ENCODE peak calls at places on chromosomes 5 and 9, in four cellular contexts. J is thyroid gland, Q is ovary, G is body of pancreas. N is an unnamed sample.

GRCh38 chr5:61055434-61056006 is 106.7 kb downstream of the SMIM15 start:
- DNase-seq in J (no peak), Q (no peak), G (peak; percentile 12), N (no peak)

GRCh38 chr5:79020861-79021561 is 35.9 kb upstream of the ARSB start:
- DNase-seq in J (peak; percentile 60), Q (peak; percentile 58), G (peak; percentile 68), N (peak; percentile 60)

GRCh38 chr9:72462340-72462739 is 59.1 kb upstream of the TMC1 start:
- DNase-seq in J (no peak), Q (no peak), G (no peak), N (no peak)

GRCh38 chr5:95631991-95632675 is 12.2 kb downstream of the GPR150 start:
- DNase-seq in J (peak; percentile 3), Q (no peak), G (peak; percentile 48), N (no peak)

GRCh38 chr9:90344013-90344412 is 298.6 kb downstream of the DIRAS2 start:
- DNase-seq in J (no peak), Q (no peak), G (no peak), N (no peak)

GRCh38 chr5:54325610-54326311 is 15.4 kb upstream of the ARL15 start:
- DNase-seq in J (no peak), Q (no peak), G (no peak), N (no peak)

GRCh38 chr5:1594336-1595106 is 70.8 kb upstream of the LPCAT1 start:
- DNase-seq in J (peak; percentile 88), Q (peak; percentile 78), G (peak; percentile 82), N (peak; percentile 78)

GRCh38 chr5:109318455-109319108 is 91.2 kb downstream of the PJA2 start:
- DNase-seq in J (no peak), Q (no peak), G (no peak), N (no peak)

GRCh38 chr5:25119654-25120053 is 474.9 kb upstream of the CDH10 start:
- DNase-seq in J (no peak), Q (no peak), G (no peak), N (no peak)

GRCh38 chr9:92962846-92963245 is 15.5 kb downstream of the FGD3 start:
- DNase-seq in J (no peak), Q (no peak), G (no peak), N (no peak)

GRCh38 chr9:81190659-81191058 is 498.7 kb downstream of the TLE1 start:
- DNase-seq in J (no peak), Q (no peak), G (no peak), N (no peak)

GRCh38 chr9:134558124-134558805 is 83.3 kb upstream of the COL5A1 start:
- DNase-seq in J (no peak), Q (peak; percentile 4), G (no peak), N (no peak)

GRCh38 chr5:59038169-59039002 is 455.5 kb downstream of the RAB3C start:
- DNase-seq in J (peak; percentile 25), Q (no peak), G (no peak), N (no peak)

GRCh38 chr9:116075191-116075590 is 78.4 kb upstream of the PAPPA start:
- DNase-seq in J (no peak), Q (no peak), G (no peak), N (no peak)

GRCh38 chr5:149749481-149750365 is 19.6 kb downstream of the PPARGC1B start:
- DNase-seq in J (no peak), Q (no peak), G (no peak), N (no peak)

GRCh38 chr9:14661421-14662059 is 31.7 kb downstream of the ZDHHC21 start:
- DNase-seq in J (no peak), Q (no peak), G (no peak), N (no peak)

GRCh38 chr9:90460220-90460619 is 182.4 kb downstream of the DIRAS2 start:
- DNase-seq in J (no peak), Q (no peak), G (no peak), N (no peak)

GRCh38 chr5:39195198-39195826 is 24.1 kb downstream of the FYB1 start:
- DNase-seq in J (no peak), Q (no peak), G (no peak), N (no peak)

GRCh38 chr5:76402880-76403712 is at the start of gene IQGAP2:
- DNase-seq in J (peak; percentile 79), Q (peak; percentile 82), G (peak; percentile 83), N (peak; percentile 83)

GRCh38 chr5:100901851-100902341 is 1.2 kb downstream of the ST8SIA4 start:
- DNase-seq in J (peak; percentile 14), Q (no peak), G (peak; percentile 63), N (peak; percentile 32)

GRCh38 chr9:88889386-88889785 is 101.9 kb upstream of the S1PR3 start:
- DNase-seq in J (no peak), Q (no peak), G (no peak), N (no peak)

GRCh38 chr9:81116340-81117207 is 572.8 kb downstream of the TLE1 start:
- DNase-seq in J (no peak), Q (no peak), G (no peak), N (no peak)

GRCh38 chr9:117300686-117301085 is 114.2 kb downstream of the ASTN2 start:
- DNase-seq in J (no peak), Q (no peak), G (no peak), N (no peak)

GRCh38 chr5:170782438-170782837 is 1.1 kb upstream of the GABRP start:
- DNase-seq in J (peak; percentile 39), Q (no peak), G (peak; percentile 36), N (peak; percentile 71)

GRCh38 chr5:154873791-154874331 is 15.4 kb downstream of the CNOT8 start:
- DNase-seq in J (no peak), Q (no peak), G (no peak), N (no peak)

DNA sequence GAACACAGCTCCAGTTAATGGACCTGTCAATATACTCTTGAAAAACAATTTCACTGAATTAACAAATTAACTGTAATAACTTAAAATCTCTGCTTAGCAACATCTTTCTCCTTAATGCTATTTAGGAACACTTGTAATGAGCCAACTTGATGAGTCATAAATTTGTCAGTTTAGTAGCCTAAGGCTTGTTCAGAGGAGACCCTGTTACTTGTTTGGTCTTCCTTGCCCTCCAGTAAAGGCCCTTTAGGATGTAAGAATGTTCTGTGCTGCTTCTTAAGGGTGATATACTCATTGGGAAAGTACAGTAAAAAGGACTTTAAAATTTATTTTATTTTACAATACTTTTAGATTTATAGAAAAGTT is 11.4 kb upstream of the MATR3 start:
- DNase-seq in J (no peak), Q (no peak), G (no peak), N (no peak)
- TF ChIP-seq POLR2A in J (no peak), Q (no peak), G (no peak), N (no peak)

GRCh38 chr5:91359957-91360609 is 23.0 kb downstream of the ARRDC3 start:
- DNase-seq in J (no peak), Q (no peak), G (no peak), N (no peak)

GRCh38 chr5:91357806-91358205 is 25.3 kb downstream of the ARRDC3 start:
- DNase-seq in J (no peak), Q (no peak), G (no peak), N (no peak)

GRCh38 chr5:91352831-91353695 is 30.1 kb downstream of the ARRDC3 start:
- DNase-seq in J (no peak), Q (no peak), G (no peak), N (no peak)

GRCh38 chr5:91361055-91361701 is 21.9 kb downstream of the ARRDC3 start:
- DNase-seq in J (no peak), Q (no peak), G (no peak), N (no peak)

DNA sequence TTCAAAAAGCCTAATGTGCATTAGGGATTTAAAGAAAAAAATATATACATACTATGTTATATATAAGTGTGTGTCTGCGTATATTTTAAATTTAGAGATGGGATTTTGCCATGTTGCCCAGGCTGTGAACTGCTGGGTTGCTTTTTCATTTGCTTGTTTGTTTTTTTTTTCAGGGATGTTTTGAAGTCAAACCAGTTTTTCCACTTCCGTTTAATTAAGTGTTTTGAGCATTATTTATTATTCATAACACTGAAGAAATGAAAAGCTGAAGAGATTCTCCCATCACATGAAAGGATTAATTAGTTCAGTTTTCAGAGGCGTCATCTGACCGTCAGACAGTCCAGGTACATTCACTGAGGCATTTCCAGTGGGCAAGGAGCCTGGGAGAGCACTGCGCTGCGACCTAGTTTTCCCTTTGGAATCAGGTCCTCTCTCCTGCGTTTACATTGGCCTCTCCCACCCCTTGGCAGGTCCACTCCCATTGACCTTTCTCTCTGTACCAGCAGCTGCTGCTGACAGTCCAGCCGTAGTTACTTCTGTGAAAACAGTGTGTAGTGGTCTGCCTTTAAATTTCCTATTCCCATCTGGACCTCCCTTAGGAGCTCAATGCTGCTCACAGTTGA is 26.0 kb downstream of the ARRDC3 start:
- DNase-seq in J (peak; percentile 79), Q (no peak), G (peak; percentile 76), N (peak; percentile 58)
- H3K4me3 ChIP-seq in J (no peak overlapping the region), Q (no peak overlapping the region), G (no peak overlapping the region), N (no peak overlapping the region)

DNA sequence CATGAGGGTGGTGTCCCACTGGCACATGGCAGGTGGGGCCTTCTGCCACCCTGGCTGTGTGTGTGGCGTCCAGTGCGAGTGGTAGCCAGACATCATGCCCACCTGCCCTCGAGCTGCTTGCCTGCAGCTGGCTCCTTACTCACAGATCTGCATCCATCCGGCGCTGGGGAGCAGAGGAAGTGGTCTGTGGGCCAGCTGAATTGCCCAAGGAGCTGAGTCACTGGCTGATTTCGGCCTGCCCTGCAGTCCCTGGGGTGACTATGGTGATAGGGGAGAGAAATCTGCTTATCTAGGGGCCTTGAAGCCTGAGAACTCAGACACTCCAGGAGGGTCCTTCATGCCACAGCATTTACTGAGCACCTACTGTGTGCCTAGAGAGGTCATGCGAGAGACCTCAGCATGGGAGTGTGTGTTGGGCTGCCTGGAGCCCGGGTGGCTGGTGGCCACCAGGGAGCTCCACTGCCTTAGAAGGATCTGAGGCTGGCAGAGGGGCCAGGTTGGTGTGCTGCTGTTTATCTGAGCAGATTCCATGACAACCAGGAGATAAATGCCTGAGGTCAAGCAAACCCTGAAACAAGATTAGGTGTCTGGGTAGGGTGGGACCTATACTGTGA is 57.1 kb downstream of the SLC22A5 start:
- DNase-seq in J (peak; percentile 51), Q (peak; percentile 46), G (peak; percentile 83), N (peak; percentile 81)
- TF ChIP-seq POLR2A in J (no peak), Q (no peak), G (no peak), N (no peak)

GRCh38 chr9:127940598-127940997 is 2.9 kb upstream of the DPM2 start:
- DNase-seq in J (no peak), Q (no peak), G (no peak), N (no peak)

GRCh38 chr9:127941062-127941925 is 3.6 kb upstream of the DPM2 start:
- DNase-seq in J (peak; percentile 85), Q (peak; percentile 40), G (no peak), N (no peak)

GRCh38 chr9:127943746-127944145 is 6.1 kb upstream of the DPM2 start:
- DNase-seq in J (peak; percentile 62), Q (peak; percentile 88), G (peak; percentile 87), N (peak; percentile 87)

GRCh38 chr9:127943011-127943662 is 5.5 kb upstream of the DPM2 start:
- DNase-seq in J (no peak), Q (peak; percentile 41), G (no peak), N (no peak)

DNA sequence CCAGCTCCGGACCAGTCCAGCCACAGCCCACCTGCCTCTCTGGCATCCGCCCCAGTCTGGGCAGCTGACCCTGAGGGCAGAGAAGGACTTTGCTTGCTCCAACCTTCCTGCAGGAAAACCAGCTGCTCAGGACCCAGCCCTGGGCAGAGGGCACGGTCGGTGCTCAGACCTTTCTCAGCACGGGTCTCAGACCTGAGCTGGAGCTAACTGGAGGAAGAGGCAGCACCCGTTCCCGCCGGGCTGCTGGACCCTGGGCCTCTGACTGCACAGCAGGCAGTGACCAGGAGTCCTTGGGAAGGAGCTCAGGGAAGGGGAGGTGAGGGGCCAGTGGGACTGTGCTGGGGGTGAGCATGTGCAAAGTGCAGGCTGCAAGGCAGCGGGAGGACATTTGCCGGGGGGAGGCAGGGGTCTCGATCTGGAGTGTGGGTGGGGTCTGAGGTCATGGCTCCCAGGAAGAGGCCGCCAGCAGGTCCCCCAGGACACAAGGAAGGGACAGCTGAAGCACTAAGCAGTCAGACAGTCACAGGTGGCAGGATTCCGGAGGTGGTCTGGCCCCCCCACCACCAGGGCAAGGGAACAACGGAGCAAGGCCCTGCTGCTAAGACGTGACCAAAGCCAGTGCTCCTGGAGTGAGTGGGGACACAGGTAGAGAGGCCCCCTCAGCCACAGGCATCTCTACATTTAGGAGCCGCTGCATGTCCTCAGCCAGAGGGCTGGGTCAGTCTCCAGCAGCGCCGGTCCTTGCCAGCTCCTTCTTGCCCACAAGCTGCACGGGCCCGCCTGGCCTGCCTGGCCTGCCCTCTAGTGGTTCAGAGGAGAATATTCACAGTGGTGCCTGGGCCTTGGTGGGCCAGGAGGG is 4.7 kb upstream of the DPM2 start:
- DNase-seq in J (peak; percentile 87), Q (peak; percentile 81), G (peak; percentile 65), N (peak; percentile 73)
- H3K4me3 ChIP-seq in J (no peak overlapping the region), Q (no peak overlapping the region), G (no peak overlapping the region), N (no peak overlapping the region)